ENCODE peak calls at places on chromosomes 3 and 15, in eight cellular contexts. M is H7; Z is cardiac muscle cell; O is CD8-positive, alpha-beta T cell; I is foreskin fibroblast; F is amygdala; K is tibial artery; E is activated CD4-positive, alpha-beta T cell treated with anti-CD3 and anti-CD28 coated beads for 36 hours. X is an unnamed sample.

GRCh38 chr3:169494982-169495381 is 168.5 kb downstream of the MECOM start:
- DNase-seq in E (no peak), M (no peak), I (no peak), F (no peak), K (no peak), Z (no peak), O (no peak), X (no peak)

GRCh38 chr3:197512691-197513571 is 42.8 kb downstream of the BDH1 start:
- DNase-seq in I (no peak), F (no peak), K (no peak), O (no peak), M (no peak), E (no peak), Z (no peak), X (no peak)

GRCh38 chr3:13687409-13687989 is 138.6 kb downstream of the FBLN2 start:
- DNase-seq in M (peak; percentile 47), Z (no peak), O (no peak), K (no peak), E (no peak), I (no peak), F (peak; percentile 16), X (no peak)

GRCh38 chr3:115830764-115831395 is 207.6 kb downstream of the GAP43 start:
- DNase-seq in Z (no peak), F (no peak), I (no peak), O (no peak), E (no peak), K (no peak), M (no peak), X (no peak)

GRCh38 chr3:129211772-129212171 is 28.1 kb upstream of the CNBP start:
- DNase-seq in Z (peak; percentile 85), F (no peak), I (peak; percentile 88), M (no peak), K (peak; percentile 76), E (no peak), O (no peak), X (peak; percentile 96)

GRCh38 chr3:154642066-154642619 is 212.2 kb upstream of the GPR149 start:
- DNase-seq in Z (no peak), I (no peak), M (no peak), O (no peak), F (no peak), K (no peak), E (no peak), X (no peak)

GRCh38 chr15:100687532-100688215 is 85.3 kb downstream of the ASB7 start:
- DNase-seq in E (no peak), I (peak; percentile 84), Z (peak; percentile 91), O (no peak), K (peak; percentile 46), M (no peak), F (no peak), X (no peak)

GRCh38 chr3:72189344-72189743 is 404.4 kb upstream of the PROK2 start:
- DNase-seq in M (no peak), Z (peak; percentile 21), E (no peak), K (no peak), I (no peak), F (no peak), O (no peak), X (no peak)

GRCh38 chr3:197434841-197435240 is 120.9 kb downstream of the BDH1 start:
- DNase-seq in M (no peak), K (no peak), I (no peak), Z (no peak), O (no peak), E (no peak), F (no peak), X (no peak)

GRCh38 chr15:77457619-77458265 is 37.1 kb downstream of the HMG20A start:
- DNase-seq in Z (peak; percentile 63), M (no peak), F (no peak), E (no peak), O (no peak), I (peak; percentile 55), K (no peak), X (no peak)

GRCh38 chr15:64930019-64930652 is 18.4 kb downstream of the ANKDD1A start:
- DNase-seq in K (no peak), M (no peak), I (no peak), Z (no peak), O (no peak), E (no peak), F (no peak), X (no peak)

GRCh38 chr3:194824676-194825075 is 139.0 kb downstream of the FAM43A start:
- DNase-seq in I (no peak), E (no peak), K (no peak), M (no peak), Z (peak; percentile 39), O (no peak), F (no peak), X (no peak)

GRCh38 chr15:60496853-60497252 is 17.9 kb upstream of the ICE2 start:
- DNase-seq in K (no peak), F (no peak), O (no peak), E (no peak), I (no peak), Z (no peak), M (no peak), X (no peak)

GRCh38 chr3:87780808-87781207 is 278.0 kb downstream of the CGGBP1 start:
- DNase-seq in E (no peak), O (no peak), F (no peak), Z (no peak), I (no peak), K (no peak), M (no peak), X (no peak)

GRCh38 chr15:58438956-58439355 is 7.2 kb downstream of the LIPC start:
- DNase-seq in E (peak; percentile 58), O (no peak), Z (peak; percentile 73), F (no peak), M (peak; percentile 59), I (peak; percentile 65), K (no peak), X (peak; percentile 88)

GRCh38 chr3:148737104-148737525 is 39.4 kb downstream of the AGTR1 start:
- DNase-seq in F (no peak), Z (peak; percentile 24), K (no peak), M (no peak), O (no peak), E (no peak), I (peak; percentile 47), X (no peak)

GRCh38 chr3:17605032-17605431 is 137.4 kb downstream of the TBC1D5 start:
- DNase-seq in K (no peak), Z (peak; percentile 60), E (no peak), I (peak; percentile 76), O (no peak), F (no peak), M (no peak), X (peak; percentile 50)

GRCh38 chr3:32432045-32432710 is 40.5 kb downstream of the CMTM7 start:
- DNase-seq in M (no peak), F (no peak), K (no peak), E (no peak), O (no peak), I (no peak), Z (no peak), X (no peak)

GRCh38 chr3:153369561-153370374 is 207.7 kb downstream of the RAP2B start:
- DNase-seq in F (no peak), M (no peak), E (no peak), K (no peak), I (no peak), Z (no peak), O (no peak), X (no peak)

GRCh38 chr15:94001113-94001919 is 230.0 kb upstream of the MCTP2 start:
- DNase-seq in Z (no peak), M (no peak), F (no peak), I (peak; percentile 3), O (no peak), E (no peak), K (no peak), X (no peak)

GRCh38 chr3:128486692-128487537 is 6.1 kb downstream of the GATA2 start:
- DNase-seq in I (peak; percentile 66), Z (peak; percentile 61), E (peak; percentile 49), M (peak; percentile 82), K (peak; percentile 62), F (no peak), O (no peak), X (no peak)

GRCh38 chr3:55156851-55157650 is 229.2 kb upstream of the LRTM1 start:
- DNase-seq in Z (peak; percentile 32), I (no peak), K (no peak), M (no peak), E (no peak), O (no peak), F (no peak), X (no peak)

GRCh38 chr3:128274837-128275236 is 121.6 kb downstream of the EEFSEC start:
- DNase-seq in Z (peak; percentile 91), F (no peak), O (no peak), I (peak; percentile 73), M (peak; percentile 62), E (no peak), K (no peak), X (no peak)

GRCh38 chr3:4983739-4984510 is 4.7 kb downstream of the BHLHE40 start:
- DNase-seq in O (peak; percentile 88), F (no peak), Z (peak; percentile 66), E (peak; percentile 85), I (peak; percentile 78), K (peak; percentile 81), M (no peak), X (no peak)

GRCh38 chr3:2770451-2770850 is 339.7 kb downstream of the IL5RA start:
- DNase-seq in E (no peak), F (no peak), O (no peak), M (peak; percentile 25), Z (no peak), K (no peak), I (no peak), X (no peak)

GRCh38 chr3:21668012-21668411 is 83.0 kb downstream of the ZNF385D start:
- DNase-seq in O (no peak), Z (no peak), E (no peak), K (no peak), F (no peak), I (no peak), M (no peak), X (no peak)

GRCh38 chr3:100637197-100637631 is 27.8 kb downstream of the ADGRG7 start:
- DNase-seq in O (no peak), F (no peak), I (peak; percentile 29), K (no peak), Z (peak; percentile 6), E (no peak), M (no peak), X (peak; percentile 62)

GRCh38 chr3:141330718-141331369 is 37.5 kb upstream of the ZBTB38 start:
- DNase-seq in Z (no peak), K (no peak), F (no peak), M (no peak), E (no peak), I (peak; percentile 27), O (no peak), X (no peak)

X was measured in A549.